ENCODE peak calls at places on chromosome 1, in nine cellular contexts. S is small intestine; C is left cardiac atrium; V is GM12892; Y is right lobe of liver; U is activated T-helper 1 cell treated with anti-CD3 and anti-CD28 coated beads, Interleukin-2, amount 50 U/mL, for 16 hours; Z is activated naive CD4-positive, alpha-beta T cell; K is activated naive CD8-positive, alpha-beta T cell treated with anti-CD3 and anti-CD28 coated beads, Interleukin-2, amount 50 U/mL, for 24 hours; D is dorsolateral prefrontal cortex. I is an unnamed sample.

GRCh38 chr1:21783679-21784603 is 992 bp upstream of the USP48 start:
- DNase-seq in S (no peak), C (peak), V (no peak), Y (peak), U (no peak), Z (no peak), K (no peak), D (no peak), I (no peak)

GRCh38 chr1:21318714-21319159 is 28.5 kb upstream of the ECE1 start:
- DNase-seq in S (no peak), C (peak), V (no peak), Y (peak), U (no peak), Z (no peak), K (no peak), D (no peak), I (no peak)

GRCh38 chr1:112544011-112544688 is 35.4 kb downstream of the WNT2B start:
- DNase-seq in S (peak), C (no peak), V (no peak), Y (no peak), U (no peak), Z (no peak), K (no peak), D (no peak), I (no peak)

GRCh38 chr1:23930861-23931471 is 17.8 kb upstream of the CNR2 start:
- DNase-seq in S (no peak), C (no peak), V (no peak), Y (no peak), U (no peak), Z (no peak), K (no peak), D (no peak), I (no peak)

GRCh38 chr1:53110370-53111072 is 31.9 kb downstream of the SLC1A7 start:
- DNase-seq in S (no peak), C (no peak), V (no peak), Y (no peak), U (no peak), Z (no peak), K (peak), D (no peak), I (no peak)

GRCh38 chr1:182786223-182787001 is 3.2 kb upstream of the NPL start:
- DNase-seq in S (peak), C (peak), V (no peak), Y (peak), U (no peak), Z (no peak), K (peak), D (peak), I (no peak)

GRCh38 chr1:29126198-29126597 is 2.5 kb upstream of the TMEM200B start:
- DNase-seq in S (no peak), C (no peak), V (no peak), Y (no peak), U (no peak), Z (no peak), K (no peak), D (no peak), I (no peak)

GRCh38 chr1:62457955-62458354 is 21.1 kb downstream of the USP1 start:
- DNase-seq in S (no peak), C (no peak), V (no peak), Y (no peak), U (no peak), Z (no peak), K (no peak), D (peak), I (no peak)

GRCh38 chr1:55593299-55593698 is 378.1 kb upstream of the USP24 start:
- DNase-seq in S (no peak), C (no peak), V (no peak), Y (no peak), U (no peak), Z (no peak), K (no peak), D (no peak), I (no peak)

GRCh38 chr1:6294868-6295556 is 34.1 kb upstream of the GPR153 start:
- DNase-seq in S (no peak), C (no peak), V (no peak), Y (no peak), U (no peak), Z (no peak), K (no peak), D (no peak), I (no peak)

I was measured in 8988T.